ENCODE peak calls at places on chromosomes 4 and X, in nine cellular contexts. R is NCI-H460; J is IMR-90; M is aorta; C is NCI-H1092 treated with DMSO at 0.1 percent for 48 hours; N is mesenchymal stem cell; V is HEK293T; W is effector memory CD4-positive, alpha-beta T cell; X is T-helper 1 cell. Z is an unnamed sample.

GRCh38 chrX:4935846-4936245 is 1222.4 kb upstream of the PRKX start:
- DNase-seq in N (peak), J (no peak), M (no peak), X (no peak), C (no peak), V (no peak), W (no peak), R (no peak), Z (no peak)

GRCh38 chr4:130077275-130077674 is 981.3 kb downstream of the C4orf33 start:
- DNase-seq in M (no peak), C (no peak), N (no peak), W (no peak), X (no peak), R (no peak), J (no peak), V (no peak), Z (no peak)

GRCh38 chrX:5876984-5877655 is 351.5 kb downstream of the NLGN4X start:
- DNase-seq in W (no peak), R (no peak), X (no peak), J (no peak), M (no peak), N (peak), C (peak), V (peak), Z (peak)

GRCh38 chr4:14428125-14428524 is 574.2 kb upstream of the CPEB2 start:
- DNase-seq in C (no peak), M (no peak), X (no peak), J (no peak), N (no peak), W (no peak), R (no peak), V (no peak), Z (no peak)

GRCh38 chrX:70033348-70033747 is 16.4 kb downstream of the AWAT2 start:
- DNase-seq in V (peak), J (peak), M (no peak), W (no peak), N (peak), X (no peak), R (peak), C (peak), Z (peak)

GRCh38 chr4:79650217-79650616 is 242.2 kb upstream of the GK2 start:
- DNase-seq in J (no peak), W (no peak), N (no peak), V (no peak), R (no peak), C (no peak), M (no peak), X (no peak), Z (no peak)

GRCh38 chr4:3630934-3631585 is 98.8 kb upstream of the LRPAP1 start:
- DNase-seq in J (no peak), X (no peak), R (no peak), M (peak), W (no peak), V (no peak), C (no peak), N (no peak), Z (no peak)

GRCh38 chr4:122604146-122604545 is 16.7 kb downstream of the IL21 start:
- DNase-seq in R (no peak), V (no peak), X (no peak), C (no peak), M (no peak), J (no peak), N (no peak), W (no peak), Z (no peak)

GRCh38 chr4:64407000-64407399 is 2.2 kb downstream of the TECRL start:
- DNase-seq in N (no peak), R (no peak), W (no peak), V (no peak), C (no peak), M (no peak), X (no peak), J (no peak), Z (no peak)

GRCh38 chr4:150039790-150040189 is 38.5 kb upstream of the DCLK2 start:
- DNase-seq in W (no peak), C (no peak), R (no peak), V (no peak), N (no peak), J (no peak), X (no peak), M (no peak), Z (no peak)

GRCh38 chr4:1462768-1463075 is 56.5 kb upstream of the NKX1-1 start:
- DNase-seq in R (no peak), W (no peak), V (no peak), M (peak), C (no peak), X (no peak), N (no peak), J (no peak), Z (no peak)

GRCh38 chr4:76748649-76749048 is 149.3 kb downstream of the SOWAHB start:
- DNase-seq in X (no peak), V (peak), C (peak), W (no peak), M (no peak), R (peak), J (peak), N (peak), Z (peak)

GRCh38 chr4:130124066-130124465 is 1028.1 kb downstream of the C4orf33 start:
- DNase-seq in C (no peak), W (no peak), J (no peak), V (no peak), M (no peak), X (no peak), R (no peak), N (no peak), Z (peak)

GRCh38 chrX:34638116-34638515 is 19.0 kb downstream of the TMEM47 start:
- DNase-seq in W (no peak), M (no peak), R (peak), V (no peak), J (peak), C (peak), N (peak), X (no peak), Z (peak)

GRCh38 chrX:15790766-15791380 is 589 bp downstream of the ZRSR2 start:
- DNase-seq in W (no peak), C (no peak), N (no peak), X (no peak), J (peak), R (no peak), V (no peak), M (no peak), Z (no peak)

GRCh38 chr4:154471924-154472323 is 19.7 kb downstream of the DCHS2 start:
- DNase-seq in V (no peak), M (no peak), X (no peak), W (no peak), N (no peak), J (no peak), R (no peak), C (no peak), Z (no peak)

GRCh38 chr4:168411318-168412150 is 68.8 kb downstream of the DDX60L start:
- DNase-seq in M (no peak), W (no peak), X (no peak), V (no peak), J (peak), R (no peak), C (no peak), N (peak), Z (no peak)

GRCh38 chrX:47456080-47456479 is 26.9 kb downstream of the ZNF41 start:
- DNase-seq in J (no peak), N (no peak), X (no peak), R (no peak), W (no peak), C (no peak), M (no peak), V (no peak), Z (no peak)

GRCh38 chrX:15956684-15957083 is 102.1 kb upstream of the AP1S2 start:
- DNase-seq in V (no peak), N (no peak), C (no peak), J (no peak), X (no peak), R (no peak), M (no peak), W (no peak), Z (peak)

GRCh38 chr4:86359944-86360478 is at the start of gene MAPK10:
- DNase-seq in M (no peak), X (no peak), W (peak), C (peak), V (no peak), R (no peak), N (peak), J (peak), Z (peak)

GRCh38 chrX:112819013-112819635 is 21.5 kb downstream of the AMOT start:
- DNase-seq in C (no peak), X (no peak), R (no peak), V (no peak), M (no peak), W (no peak), N (peak), J (peak), Z (no peak)

GRCh38 chrX:77597511-77597910 is 150.3 kb downstream of the FGF16 start:
- DNase-seq in R (no peak), X (no peak), W (no peak), N (peak), M (no peak), V (no peak), C (no peak), J (no peak), Z (no peak)

GRCh38 chrX:138775501-138775900 is 64.0 kb upstream of the FGF13 start:
- DNase-seq in R (peak), J (peak), C (peak), N (peak), V (peak), M (no peak), X (no peak), W (no peak), Z (peak)

GRCh38 chr4:6050551-6050950 is 32.3 kb upstream of the C4orf50 start:
- DNase-seq in N (no peak), V (no peak), M (no peak), W (no peak), J (no peak), C (no peak), R (no peak), X (no peak), Z (no peak)

GRCh38 chr4:169925678-169926077 is 100.5 kb downstream of the MFAP3L start:
- DNase-seq in C (no peak), X (no peak), M (no peak), R (no peak), N (no peak), W (no peak), V (no peak), J (no peak), Z (no peak)

GRCh38 chrX:48919360-48919821 is 567 bp upstream of the PIM2 start:
- DNase-seq in W (peak), C (no peak), X (no peak), V (peak), R (no peak), N (no peak), M (no peak), J (no peak), Z (no peak)

GRCh38 chr4:147780137-147780777 is 48.4 kb downstream of the ARHGAP10 start:
- DNase-seq in J (no peak), X (no peak), R (no peak), C (no peak), W (no peak), M (no peak), V (no peak), N (peak), Z (no peak)

GRCh38 chr4:823093-823760 is 2.7 kb downstream of the CPLX1 start:
- DNase-seq in X (no peak), J (no peak), M (no peak), W (no peak), C (no peak), V (no peak), N (no peak), R (no peak), Z (no peak)

GRCh38 chr4:26860922-26861433 is 337 bp downstream of the STIM2 start:
- DNase-seq in M (peak), W (no peak), V (peak), X (no peak), R (no peak), J (peak), C (peak), N (no peak), Z (peak)

GRCh38 chrX:150575415-150575814 is 7.0 kb downstream of the MTM1 start:
- DNase-seq in N (no peak), C (no peak), W (peak), R (no peak), X (peak), J (peak), M (no peak), V (no peak), Z (no peak)

GRCh38 chr4:139333046-139333445 is 30.8 kb upstream of the NDUFC1 start:
- DNase-seq in M (no peak), J (no peak), R (no peak), X (no peak), N (no peak), W (no peak), V (no peak), C (no peak), Z (no peak)

GRCh38 chr4:109040441-109040840 is 262.0 kb downstream of the COL25A1 start:
- DNase-seq in X (no peak), C (no peak), W (no peak), J (no peak), M (no peak), N (peak), V (no peak), R (no peak), Z (no peak)

GRCh38 chrX:119826399-119826959 is 26.3 kb downstream of the UPF3B start:
- DNase-seq in M (no peak), W (no peak), J (peak), R (no peak), X (no peak), C (no peak), V (no peak), N (peak), Z (no peak)

GRCh38 chr4:171846232-171846631 is 33.0 kb downstream of the GALNTL6 start:
- DNase-seq in C (peak), V (peak), R (peak), M (no peak), X (no peak), W (no peak), J (no peak), N (peak), Z (peak)

GRCh38 chrX:276588-277171 is 4.5 kb upstream of the PLCXD1 start:
- DNase-seq in M (peak), W (no peak), J (peak), X (no peak), R (peak), V (no peak), N (peak), C (no peak), Z (peak)

GRCh38 chr4:1330761-1331590 is 16.0 kb upstream of the UVSSA start:
- DNase-seq in W (peak), N (no peak), X (no peak), M (no peak), J (no peak), C (no peak), V (no peak), R (no peak), Z (no peak)

GRCh38 chr4:114654607-114655006 is 56.0 kb downstream of the UGT8 start:
- DNase-seq in N (no peak), X (no peak), V (no peak), R (no peak), J (no peak), C (no peak), W (no peak), M (no peak), Z (no peak)

GRCh38 chrX:72430405-72430968 is 124.8 kb upstream of the CITED1 start:
- DNase-seq in N (peak), V (no peak), C (no peak), M (no peak), W (no peak), J (no peak), R (no peak), X (no peak), Z (no peak)

GRCh38 chr4:42638993-42639392 is 17.9 kb downstream of the ATP8A1 start:
- DNase-seq in X (no peak), J (no peak), C (no peak), N (no peak), R (no peak), W (no peak), V (no peak), M (no peak), Z (no peak)